ENCODE peak calls at places on chromosome 9, in four cellular contexts. V is lower leg skin, A is body of pancreas, K is GM13977. B is an unnamed sample.

GRCh38 chr9:128902351-128903078 is 18.3 kb upstream of the PHYHD1 start:
- DNase-seq in V (peak), A (no peak), K (peak), B (peak)

GRCh38 chr9:13445123-13445522 is 165.6 kb upstream of the MPDZ start:
- DNase-seq in V (no peak), A (no peak), K (no peak), B (no peak)

GRCh38 chr9:128243486-128244415 is 32.1 kb downstream of the GOLGA2 start:
- DNase-seq in V (no peak), A (no peak), K (no peak), B (no peak)

GRCh38 chr9:137351781-137352501 is 49.9 kb upstream of the NRARP start:
- DNase-seq in V (peak), A (no peak), K (no peak), B (no peak)

GRCh38 chr9:127116088-127116726 is 6.2 kb downstream of the ANGPTL2 start:
- DNase-seq in V (peak), A (no peak), K (no peak), B (no peak)

GRCh38 chr9:32863291-32863690 is 80.0 kb downstream of the TMEM215 start:
- DNase-seq in V (no peak), A (no peak), K (no peak), B (no peak)

GRCh38 chr9:111728143-111728542 is 66.6 kb downstream of the SHOC1 start:
- DNase-seq in V (no peak), A (no peak), K (no peak), B (no peak)

GRCh38 chr9:130172858-130173461 is 756 bp downstream of the NCS1 start:
- DNase-seq in V (no peak), A (peak), K (no peak), B (peak)

GRCh38 chr9:12972608-12973589 is 198.1 kb downstream of the LURAP1L start:
- DNase-seq in V (no peak), A (peak), K (no peak), B (no peak)

GRCh38 chr9:112311497-112311896 is 21.9 kb downstream of the PTBP3 start:
- DNase-seq in V (no peak), A (no peak), K (no peak), B (no peak)

DNA sequence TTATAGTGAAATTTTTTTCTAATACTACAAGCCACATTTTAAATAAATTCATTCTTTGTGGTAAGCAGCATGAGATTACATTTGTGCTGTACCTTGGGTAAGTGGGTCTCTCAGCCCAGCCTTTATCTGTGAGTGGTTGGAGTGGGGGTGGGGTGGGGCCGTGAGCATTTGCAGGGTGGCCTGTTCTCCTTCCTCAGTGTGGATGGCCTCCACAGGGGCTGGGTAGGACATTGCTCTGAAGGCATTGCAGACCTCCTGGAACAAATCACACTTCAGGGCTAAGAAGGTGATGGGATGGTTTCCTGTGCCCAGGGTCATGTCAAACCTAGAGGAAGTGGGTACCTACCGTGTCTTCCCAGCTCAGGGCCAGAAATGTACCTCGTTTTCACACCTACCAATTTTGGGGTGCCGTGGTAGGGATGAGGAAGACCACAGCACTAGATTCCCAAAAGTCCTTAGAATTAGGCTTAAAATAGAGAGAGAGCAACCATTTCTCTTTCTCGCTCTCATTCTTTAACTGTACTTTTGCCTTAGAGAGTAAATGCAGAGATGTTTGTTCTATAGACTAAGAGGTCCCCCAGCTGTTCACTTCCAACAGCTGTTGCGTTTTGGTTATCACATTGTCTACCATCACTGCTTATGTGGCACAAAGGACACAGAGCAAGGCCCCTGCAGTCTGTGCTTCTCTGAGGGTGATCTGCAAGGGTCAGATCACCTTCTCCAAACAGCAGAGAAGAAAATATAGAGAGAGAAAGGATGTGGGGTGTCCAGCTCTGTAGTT is 83.4 kb upstream of the CTSL start:
- DNase-seq in V (peak), A (no peak), K (no peak), B (no peak)
- TF ChIP-seq CTCF in V (no peak), A (no peak), K (no peak), B (no peak)

GRCh38 chr9:98958271-98958989 is 14.7 kb downstream of the COL15A1 start:
- DNase-seq in V (no peak), A (no peak), K (no peak), B (no peak)
- TF ChIP-seq CTCF in V (no peak), A (no peak), K (no peak), B (no peak)

GRCh38 chr9:18826248-18826647 is 206.8 kb downstream of the SAXO1 start:
- DNase-seq in V (no peak), A (no peak), K (no peak), B (no peak)

GRCh38 chr9:18822850-18823249 is 210.2 kb downstream of the SAXO1 start:
- DNase-seq in V (no peak), A (no peak), K (no peak), B (no peak)

GRCh38 chr9:18825775-18826174 is 207.2 kb downstream of the SAXO1 start:
- DNase-seq in V (no peak), A (no peak), K (no peak), B (no peak)

GRCh38 chr9:18821794-18822193 is 211.2 kb downstream of the SAXO1 start:
- DNase-seq in V (no peak), A (no peak), K (no peak), B (no peak)

DNA sequence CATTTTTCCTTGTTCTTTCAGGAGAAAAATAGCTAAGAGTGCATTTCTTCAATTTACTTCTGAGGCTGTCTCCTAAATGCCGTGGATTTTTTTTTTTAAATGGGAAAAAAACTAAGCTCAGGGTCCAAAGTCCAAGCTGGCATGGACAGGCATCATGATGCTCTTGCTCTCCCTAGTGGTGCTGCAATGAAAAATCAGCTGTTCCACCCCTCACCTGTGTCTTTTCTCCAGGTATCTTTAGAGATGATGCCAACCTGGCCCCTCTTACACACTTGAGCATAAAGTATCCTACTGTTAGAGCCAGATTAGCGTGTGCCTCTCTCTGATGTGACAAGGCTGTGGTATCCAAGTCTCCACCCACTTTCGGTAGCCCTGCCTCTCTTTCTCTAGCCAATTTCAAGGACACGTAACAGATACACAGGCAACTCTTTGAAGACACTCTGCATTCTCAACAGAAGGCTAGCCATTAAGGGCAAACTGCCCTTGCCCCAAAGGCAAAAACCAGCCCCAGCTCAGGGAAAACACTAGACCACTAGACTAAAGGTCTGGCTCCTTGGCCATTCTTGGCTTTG is 208.8 kb downstream of the SAXO1 start:
- DNase-seq in V (no peak), A (peak), K (no peak), B (no peak)
- TF ChIP-seq CTCF in V (no peak), A (peak), K (peak), B (no peak)

GRCh38 chr9:75000835-75001234 is 27.3 kb downstream of the CARNMT1 start:
- DNase-seq in V (no peak), A (no peak), K (no peak), B (no peak)

GRCh38 chr9:75001719-75002421 is 26.2 kb downstream of the CARNMT1 start:
- DNase-seq in V (no peak), A (no peak), K (peak), B (peak)

GRCh38 chr9:75002422-75003023 is 25.6 kb downstream of the CARNMT1 start:
- DNase-seq in V (no peak), A (no peak), K (no peak), B (no peak)
- TF ChIP-seq CTCF in V (no peak), A (no peak), K (no peak), B (no peak)

GRCh38 chr9:114417511-114417910 is 29.7 kb upstream of the AKNA start:
- DNase-seq in V (no peak), A (no peak), K (no peak), B (no peak)
- TF ChIP-seq CTCF in V (no peak), A (no peak), K (peak), B (no peak)

DNA sequence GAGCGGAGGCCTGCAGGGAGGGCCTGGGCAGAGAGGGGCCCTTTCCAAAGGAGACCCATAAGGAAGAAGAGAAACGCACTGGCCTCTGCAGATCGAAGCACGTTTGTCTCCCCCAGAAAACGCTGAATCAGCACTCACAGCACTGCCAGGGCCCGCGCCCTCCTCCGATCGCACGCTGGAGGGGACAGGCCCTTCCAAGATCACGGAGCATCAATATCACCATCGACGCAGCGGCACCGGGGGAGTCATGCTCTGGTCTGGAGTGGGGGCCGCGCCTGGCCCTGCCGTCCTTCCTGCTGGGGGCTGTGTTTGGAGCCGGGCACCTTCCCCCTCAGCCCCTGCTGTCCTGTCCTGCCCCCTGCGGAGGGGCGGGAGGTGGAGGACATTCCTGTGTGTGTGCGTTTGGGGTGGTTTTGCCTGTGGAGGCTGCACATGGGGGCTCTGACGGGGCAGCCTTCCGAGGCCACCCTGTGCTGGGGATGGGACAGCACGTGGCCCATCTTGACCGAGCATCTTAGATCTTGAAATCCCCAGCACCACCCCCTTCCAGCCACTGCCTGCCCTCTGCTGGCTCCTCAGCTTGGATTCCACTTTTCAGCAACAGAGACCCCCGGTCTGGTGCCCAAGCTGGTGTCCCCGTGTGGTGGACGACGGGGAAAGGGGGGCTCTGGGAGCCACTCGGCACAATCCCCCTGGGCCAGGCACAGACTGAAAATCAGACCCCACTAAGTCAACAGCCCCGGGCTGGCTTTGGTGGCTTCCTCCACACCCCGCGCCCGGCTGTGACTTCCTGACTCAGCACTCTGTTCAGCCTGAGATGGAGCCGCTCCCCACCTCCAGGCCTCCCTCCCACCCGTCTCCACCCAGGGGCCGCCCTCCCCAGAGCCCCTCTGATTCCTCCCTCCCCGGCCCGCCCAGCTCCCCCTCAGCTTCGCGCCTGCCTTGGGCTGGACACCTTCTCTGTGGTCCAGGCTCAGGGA is 8.3 kb downstream of the TMEM250 start:
- DNase-seq in V (no peak), A (no peak), K (no peak), B (no peak)
- TF ChIP-seq CTCF in V (no peak), A (no peak), K (peak), B (no peak)

GRCh38 chr9:19946446-19947109 is 157.7 kb upstream of the SLC24A2 start:
- DNase-seq in V (no peak), A (no peak), K (no peak), B (no peak)
- TF ChIP-seq CTCF in V (no peak), A (no peak), K (peak), B (no peak)

DNA sequence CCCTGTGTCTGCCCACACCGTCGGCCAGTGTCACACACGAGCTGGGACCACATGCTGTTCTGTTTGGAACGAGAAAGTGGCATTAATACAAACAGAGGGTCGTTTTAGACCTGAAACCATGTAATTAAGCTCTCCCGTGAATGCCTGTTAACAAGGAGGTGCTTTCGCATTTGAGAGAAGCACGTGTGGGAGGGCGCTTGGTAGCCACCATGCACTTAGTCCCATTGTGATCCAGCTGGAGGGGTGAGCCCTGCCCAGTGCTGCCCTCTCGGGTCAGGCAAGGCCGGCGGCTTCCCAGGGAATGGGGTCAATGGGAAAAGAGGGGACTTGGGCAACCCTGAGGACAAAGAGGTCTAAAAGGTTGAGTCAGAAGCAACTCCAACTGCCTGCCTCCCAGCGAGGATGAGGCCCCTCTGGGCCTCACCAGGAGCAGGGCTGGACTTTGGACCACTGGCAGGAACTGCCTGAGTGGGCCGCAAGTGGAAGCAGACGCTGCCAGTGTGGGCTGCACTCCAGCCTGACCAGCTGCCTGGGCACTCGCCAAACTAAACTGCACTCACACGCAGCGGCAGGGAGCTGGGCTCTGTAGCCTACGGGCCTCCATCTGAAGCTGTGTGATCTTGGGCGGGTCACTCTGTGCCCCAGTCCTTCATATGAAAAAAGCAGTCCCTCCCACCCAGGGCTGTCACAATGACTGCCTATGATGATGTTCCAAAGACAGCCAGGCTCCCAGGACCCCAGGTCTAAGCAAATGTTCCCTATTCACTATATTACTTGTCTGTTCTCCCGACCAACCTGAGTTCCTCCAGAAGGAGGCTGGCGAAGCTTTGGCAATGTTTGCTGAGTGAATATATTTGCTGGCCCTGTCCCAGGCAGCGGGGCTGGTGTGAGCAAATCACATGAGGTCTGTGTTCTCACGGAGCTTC is 195.7 kb downstream of the CDK5RAP2 start:
- DNase-seq in V (peak), A (peak), K (no peak), B (no peak)
- TF ChIP-seq CTCF in V (no peak), A (no peak), K (no peak), B (no peak)